ENCODE peak calls at places on chromosome 1, in four cellular contexts. B is sigmoid colon, I is SK-N-SH, S is GM23338. H is an unnamed sample.

GRCh38 chr1:162972768-162973167 is 96.4 kb upstream of the RGS4 start:
- DNase-seq in I (no peak), S (no peak), B (no peak), H (no peak)

GRCh38 chr1:92502247-92502646 is 15.5 kb upstream of the GFI1 start:
- DNase-seq in I (no peak), B (no peak), S (no peak), H (no peak)

GRCh38 chr1:105386489-105386888 is 1636.8 kb downstream of the AMY1C start:
- DNase-seq in B (no peak), S (no peak), I (no peak), H (no peak)

GRCh38 chr1:10380594-10381275 is 18.1 kb upstream of the PGD start:
- DNase-seq in I (no peak), S (no peak), B (peak), H (no peak)

GRCh38 chr1:7224644-7225043 is 439.4 kb downstream of the CAMTA1 start:
- DNase-seq in I (no peak), S (peak), B (no peak), H (no peak)

GRCh38 chr1:156434976-156435550 is 65.5 kb downstream of the MEF2D start:
- DNase-seq in B (no peak), S (peak), I (no peak), H (no peak)

GRCh38 chr1:113903496-113904291 is 905 bp downstream of the AP4B1 start:
- DNase-seq in I (peak), S (no peak), B (no peak), H (no peak)

GRCh38 chr1:20496241-20496661 is 10.2 kb upstream of the CAMK2N1 start:
- DNase-seq in S (no peak), I (peak), B (no peak), H (no peak)

GRCh38 chr1:186014370-186015030 is 280.3 kb downstream of the HMCN1 start:
- DNase-seq in S (no peak), I (no peak), B (no peak), H (no peak)

GRCh38 chr1:6100801-6101783 is 55.4 kb downstream of the KCNAB2 start:
- DNase-seq in S (no peak), I (no peak), B (peak), H (peak)

GRCh38 chr1:94325379-94326302 is 88.3 kb upstream of the ARHGAP29 start:
- DNase-seq in B (no peak), S (no peak), I (no peak), H (no peak)

GRCh38 chr1:145804235-145805045 is 19.5 kb downstream of the RNF115 start:
- DNase-seq in B (no peak), I (no peak), S (no peak), H (no peak)

GRCh38 chr1:210586785-210587184 is 258.1 kb downstream of the HHAT start:
- DNase-seq in I (no peak), S (no peak), B (no peak), H (peak)

GRCh38 chr1:194723067-194723466 is 1536.7 kb upstream of the B3GALT2 start:
- DNase-seq in S (no peak), B (no peak), I (no peak), H (no peak)

GRCh38 chr1:19863804-19864203 is 18.4 kb upstream of the OTUD3 start:
- DNase-seq in I (no peak), B (no peak), S (no peak), H (no peak)

GRCh38 chr1:97920275-97920831 is 481 bp downstream of the DPYD start:
- DNase-seq in S (peak), I (no peak), B (no peak), H (no peak)

GRCh38 chr1:15070145-15070748 is 83.3 kb upstream of the TMEM51 start:
- DNase-seq in B (no peak), S (no peak), I (no peak), H (no peak)

GRCh38 chr1:101148987-101149386 is 87.8 kb upstream of the S1PR1 start:
- DNase-seq in S (no peak), B (no peak), I (no peak), H (no peak)

GRCh38 chr1:202810615-202811295 is at the start of gene PCAT6:
- DNase-seq in I (peak), S (peak), B (peak), H (peak)

GRCh38 chr1:20727746-20728316 is 4.7 kb downstream of the SH2D5 start:
- DNase-seq in I (peak), B (no peak), S (peak), H (no peak)

GRCh38 chr1:40692429-40692905 is 963 bp downstream of the NFYC start:
- DNase-seq in S (peak), B (no peak), I (no peak), H (peak)

GRCh38 chr1:63575340-63575826 is 17.8 kb upstream of the PGM1 start:
- DNase-seq in S (peak), B (no peak), I (peak), H (no peak)

GRCh38 chr1:103250441-103250861 is 142.1 kb upstream of the COL11A1 start:
- DNase-seq in I (no peak), B (no peak), S (peak), H (no peak)

GRCh38 chr1:205187420-205187819 is 24.1 kb downstream of the DSTYK start:
- DNase-seq in S (no peak), B (no peak), I (no peak), H (no peak)

GRCh38 chr1:45953934-45954333 is 150.5 kb downstream of the MAST2 start:
- DNase-seq in I (no peak), B (no peak), S (peak), H (no peak)

GRCh38 chr1:68808351-68808750 is 311.5 kb upstream of the DEPDC1 start:
- DNase-seq in S (peak), I (peak), B (no peak), H (peak)

GRCh38 chr1:214281902-214282695 is 1.1 kb downstream of the SMYD2 start:
- DNase-seq in I (peak), S (no peak), B (peak), H (no peak)

GRCh38 chr1:150221552-150221951 is 14.4 kb downstream of the ANP32E start:
- DNase-seq in S (peak), I (peak), B (no peak), H (no peak)

GRCh38 chr1:17632541-17633193 is 93.2 kb downstream of the ARHGEF10L start:
- DNase-seq in I (no peak), S (no peak), B (no peak), H (no peak)

GRCh38 chr1:225425211-225425786 is 2.5 kb downstream of the LBR start:
- DNase-seq in S (no peak), I (no peak), B (no peak), H (no peak)

DNA sequence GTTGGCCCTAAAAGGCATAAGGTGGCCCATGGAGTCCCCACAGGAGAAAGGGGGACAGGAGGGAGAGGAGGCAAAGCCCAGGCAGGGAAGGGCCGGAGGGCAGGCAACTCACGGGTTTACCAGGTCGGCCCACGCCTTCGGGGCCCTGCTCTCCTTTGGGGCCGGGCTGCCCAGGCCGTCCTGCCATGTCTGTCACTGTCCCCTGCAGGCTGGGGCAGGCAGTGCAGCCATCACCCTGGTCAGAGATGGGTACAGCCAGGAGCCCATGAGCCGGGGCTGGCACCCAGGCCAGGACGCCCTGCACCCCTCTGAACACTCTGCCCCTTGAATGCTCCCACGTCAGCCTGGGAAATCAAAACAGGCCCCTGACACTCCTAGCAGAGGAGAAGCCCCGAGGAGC is 19.8 kb downstream of the COL16A1 start:
- DNase-seq in I (peak), S (peak), B (no peak), H (no peak)
- TF ChIP-seq CTCF in I (peak), S (peak), B (peak), H (peak)

DNA sequence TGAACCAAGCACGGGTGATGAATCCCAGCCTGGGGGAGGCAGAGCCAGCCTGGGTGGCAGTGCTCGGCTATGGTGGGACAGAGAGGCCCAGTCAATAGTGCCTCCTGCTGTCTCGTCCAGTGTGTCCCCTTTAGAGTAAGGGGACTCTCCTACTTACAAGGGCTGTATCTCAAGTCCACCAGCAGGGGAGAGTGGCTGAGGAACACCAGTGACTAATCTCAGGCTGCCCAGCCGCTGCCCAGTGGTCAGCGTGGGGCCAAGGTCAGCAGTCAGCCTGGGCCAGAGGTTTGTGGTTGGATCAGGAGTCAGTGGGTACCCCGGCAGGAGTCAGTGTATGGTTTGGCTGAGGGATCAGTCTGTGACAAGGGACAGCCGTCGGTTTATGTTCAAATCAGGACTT is 109.2 kb upstream of the RUNX3 start:
- DNase-seq in I (no peak), B (no peak), S (no peak), H (no peak)
- TF ChIP-seq CTCF in I (no peak), B (no peak), S (peak), H (no peak)

DNA sequence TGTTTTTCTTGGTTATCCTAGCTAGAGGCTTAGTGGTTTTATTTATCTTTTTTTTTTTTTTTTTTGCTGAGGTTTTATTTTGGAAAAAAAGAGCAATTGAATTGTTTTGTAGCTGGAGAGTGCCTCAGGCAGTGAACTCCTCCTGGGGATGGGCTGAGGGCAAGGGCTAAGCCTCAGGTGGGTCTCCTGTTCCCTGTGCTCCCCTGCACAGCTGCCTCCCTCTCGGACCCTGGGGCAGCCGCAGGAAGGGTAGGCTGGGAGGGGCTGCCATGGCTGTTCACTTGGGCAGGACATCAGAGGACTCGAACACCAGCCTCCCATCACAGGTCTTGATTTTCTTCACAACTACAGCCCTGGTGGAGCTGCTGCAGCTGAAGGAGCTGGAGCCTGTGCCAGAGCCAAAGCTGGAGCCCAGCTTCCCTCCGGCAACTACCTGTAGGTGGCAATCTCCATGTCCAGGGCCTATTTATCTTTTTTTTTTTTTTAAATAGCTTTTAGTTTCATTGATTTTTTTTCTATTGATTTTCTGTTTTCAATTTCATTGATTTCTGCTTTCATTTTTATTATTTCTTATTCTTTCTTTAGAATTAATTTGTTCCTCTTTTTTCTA is 28.9 kb downstream of the LEPR start:
- DNase-seq in B (no peak), I (no peak), S (peak), H (peak)
- TF ChIP-seq CTCF in B (no peak), I (no peak), S (peak), H (no peak)

GRCh38 chr1:173506437-173506836 is 29.3 kb downstream of the PRDX6 start:
- DNase-seq in S (peak), B (no peak), I (no peak), H (no peak)
- TF ChIP-seq CTCF in S (peak), B (peak), I (no peak), H (no peak)

DNA sequence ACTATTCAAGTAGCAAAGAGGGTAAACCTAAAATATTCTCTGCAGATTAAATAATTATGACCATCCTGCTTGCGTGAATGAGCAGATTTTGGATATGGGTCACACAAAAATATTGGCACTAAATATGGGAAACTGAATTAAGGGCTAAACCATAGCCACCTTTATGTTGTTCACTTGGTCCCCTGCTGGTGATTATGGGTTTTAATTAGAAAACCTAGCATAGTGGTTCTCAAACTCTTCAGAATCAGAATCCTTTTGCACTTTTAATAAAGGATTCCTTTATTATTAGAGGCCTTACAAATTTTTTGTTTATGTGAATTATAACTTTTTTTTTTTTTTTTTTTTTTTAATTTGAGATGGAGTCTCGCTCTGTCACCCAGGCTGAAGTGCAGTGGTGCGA is 38.5 kb upstream of the ZNHIT6 start:
- DNase-seq in I (no peak), S (no peak), B (no peak), H (no peak)
- TF ChIP-seq CTCF in I (peak), S (no peak), B (no peak), H (peak)

GRCh38 chr1:223199094-223199647 is 56.1 kb upstream of the TLR5 start:
- DNase-seq in B (no peak), I (no peak), S (no peak), H (no peak)

GRCh38 chr1:223197923-223198627 is 55.0 kb upstream of the TLR5 start:
- DNase-seq in I (no peak), S (no peak), B (no peak), H (no peak)

GRCh38 chr1:223189903-223190724 is 47.1 kb upstream of the TLR5 start:
- DNase-seq in B (no peak), S (no peak), I (no peak), H (no peak)

GRCh38 chr1:223198628-223198965 is 55.5 kb upstream of the TLR5 start:
- DNase-seq in I (no peak), B (no peak), S (no peak), H (no peak)

DNA sequence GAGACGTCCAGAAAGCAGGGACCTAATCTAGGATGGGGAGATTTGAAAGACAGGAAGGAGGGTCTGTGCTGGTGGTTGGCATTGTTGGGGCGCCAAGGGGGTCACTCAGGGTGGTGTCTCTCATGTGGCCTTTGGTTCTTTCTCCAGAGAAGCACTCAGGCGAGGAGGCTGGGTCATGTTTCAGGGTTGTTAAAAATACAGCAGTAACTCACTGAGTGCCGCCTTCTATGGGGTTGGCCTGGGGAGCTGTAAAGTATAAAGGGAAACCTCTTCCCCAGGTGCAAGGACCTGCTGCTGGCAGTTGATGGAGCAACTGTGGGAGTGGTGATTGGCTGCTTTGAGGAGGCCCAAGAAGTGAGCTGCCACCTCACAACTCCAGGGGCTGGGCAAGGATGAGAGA is 52.2 kb upstream of the TLR5 start:
- DNase-seq in S (no peak), B (no peak), I (no peak), H (no peak)
- TF ChIP-seq CTCF in S (no peak), B (no peak), I (no peak), H (no peak)

GRCh38 chr1:56799605-56800398 is 19.4 kb downstream of the FYB2 start:
- DNase-seq in I (no peak), B (no peak), S (no peak), H (no peak)

GRCh38 chr1:56798053-56798471 is 21.1 kb downstream of the FYB2 start:
- DNase-seq in B (no peak), I (no peak), S (peak), H (no peak)

GRCh38 chr1:56806804-56807203 is 12.4 kb downstream of the FYB2 start:
- DNase-seq in I (no peak), S (peak), B (no peak), H (no peak)

GRCh38 chr1:56808385-56808784 is 10.8 kb downstream of the FYB2 start:
- DNase-seq in I (no peak), S (no peak), B (no peak), H (no peak)

DNA sequence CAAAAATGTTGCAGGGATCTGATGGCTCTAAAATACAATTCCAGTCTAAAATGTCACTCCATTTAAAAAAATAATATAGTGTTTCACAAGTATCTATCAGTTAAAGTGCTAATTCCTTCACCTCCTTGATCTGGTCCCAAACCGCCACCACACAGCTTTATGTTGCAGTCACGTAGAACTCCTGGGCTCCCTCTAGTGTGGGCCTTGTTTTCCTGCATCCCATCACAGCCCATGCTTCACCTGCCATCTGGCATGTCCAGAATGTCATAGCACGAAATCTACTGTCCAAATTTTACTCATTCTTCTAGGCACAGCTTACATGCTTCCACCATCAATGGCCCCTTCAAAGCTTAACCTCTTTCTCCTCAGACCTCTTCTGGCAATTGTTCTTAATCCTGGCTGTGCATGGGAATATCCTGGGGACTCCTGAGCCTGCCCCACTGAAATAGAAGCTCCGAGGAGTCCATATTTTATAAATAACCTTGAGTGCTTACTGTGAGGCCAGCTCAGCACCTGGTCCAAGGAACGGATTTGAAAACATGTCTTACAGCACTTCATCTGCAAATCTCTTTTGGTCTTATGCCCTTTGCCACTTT is 15.5 kb downstream of the FYB2 start:
- DNase-seq in B (no peak), I (peak), S (peak), H (peak)
- TF ChIP-seq CTCF in B (no peak), I (peak), S (peak), H (peak)

GRCh38 chr1:160550572-160551034 is 27.5 kb upstream of the SLAMF6 start:
- DNase-seq in S (peak), B (no peak), I (no peak), H (no peak)
- TF ChIP-seq CTCF in S (peak), B (no peak), I (no peak), H (no peak)

DNA sequence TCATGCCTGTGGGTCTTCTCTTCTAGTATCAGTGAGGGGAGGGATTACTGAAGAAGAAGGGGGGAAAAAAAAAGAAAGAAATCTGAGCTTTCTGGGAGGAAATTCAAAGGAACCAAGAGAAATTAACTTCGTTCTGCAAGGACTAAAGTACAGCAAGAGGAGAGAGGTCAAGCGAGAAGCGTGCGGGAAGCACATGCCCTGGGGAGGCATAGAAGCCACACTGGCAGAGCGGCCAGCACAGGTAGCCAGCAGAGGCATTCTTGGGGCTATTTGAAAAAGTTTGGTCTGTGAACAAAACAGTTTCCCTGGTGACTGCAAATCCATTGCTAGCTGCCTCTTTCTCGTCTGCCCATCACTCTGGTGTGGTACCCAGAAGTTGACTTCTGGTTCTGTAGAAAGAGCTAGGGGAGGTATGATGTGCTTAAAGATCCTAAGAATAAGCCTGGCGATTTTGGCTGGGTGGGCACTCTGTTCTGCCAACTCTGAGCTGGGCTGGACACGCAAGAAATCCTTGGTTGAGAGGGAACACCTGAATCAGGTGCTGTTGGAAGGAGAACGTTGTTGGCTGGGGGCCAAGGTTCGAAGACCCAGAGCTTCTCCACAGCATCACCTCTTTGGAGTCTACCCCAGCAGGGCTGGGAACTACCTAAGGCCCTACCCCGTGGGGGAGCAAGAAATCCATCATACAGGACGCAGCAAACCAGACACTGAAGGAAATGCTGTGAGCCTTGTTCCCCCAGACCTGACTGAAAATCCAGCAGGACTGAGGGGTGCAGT is 93.1 kb downstream of the PAPPA2 start:
- DNase-seq in I (no peak), B (no peak), S (no peak), H (no peak)
- TF ChIP-seq CTCF in I (no peak), B (no peak), S (no peak), H (no peak)

DNA sequence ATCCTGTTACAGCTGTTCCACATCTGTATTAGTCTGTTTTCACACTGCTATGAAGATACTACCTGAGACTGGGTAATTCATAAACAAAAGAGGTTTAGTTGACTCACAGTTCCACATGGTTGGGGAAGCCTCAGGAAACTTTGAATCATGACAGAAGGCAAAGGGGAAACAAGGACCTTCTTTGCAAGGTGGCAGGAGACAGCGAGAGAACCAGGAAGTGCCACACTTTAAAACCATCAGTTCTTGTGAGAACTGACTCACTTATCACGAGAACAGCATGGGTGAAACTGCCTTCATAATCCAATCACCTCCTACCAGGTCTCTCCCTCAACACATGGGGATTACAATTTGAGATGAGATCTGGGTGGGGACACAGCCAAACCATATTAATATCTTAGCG is 110.3 kb upstream of the TRABD2B start:
- DNase-seq in I (no peak), S (no peak), B (no peak), H (no peak)
- TF ChIP-seq CTCF in I (no peak), S (no peak), B (no peak), H (no peak)

H was measured in glutamatergic neuron.